ENCODE peak calls at places on chromosomes 6 and 20, in four cellular contexts. V, G, X and J are unnamed samples.

GRCh38 chr20:48457261-48458002 is 370.4 kb downstream of the PREX1 start:
- DNase-seq in V (no peak), G (no peak), X (no peak), J (no peak)

GRCh38 chr6:125940691-125941090 is 15.9 kb upstream of the HINT3 start:
- DNase-seq in X (no peak), V (no peak), G (no peak), J (no peak)

GRCh38 chr20:6081236-6081635 is 27.4 kb upstream of the LRRN4 start:
- DNase-seq in X (no peak), V (no peak), G (no peak), J (no peak)

GRCh38 chr20:34522969-34523871 is 7.0 kb downstream of the DYNLRB1 start:
- DNase-seq in X (peak; percentile 68), G (peak; percentile 33), V (peak; percentile 18), J (peak; percentile 22)

GRCh38 chr6:139249387-139249786 is 42.4 kb downstream of the TXLNB start:
- DNase-seq in G (no peak), V (no peak), X (peak; percentile 45), J (no peak)

GRCh38 chr6:157838718-157839430 is 15.8 kb downstream of the SNX9 start:
- DNase-seq in V (no peak), G (no peak), X (no peak), J (no peak)

GRCh38 chr6:84652356-84653026 is 111.9 kb downstream of the TBX18 start:
- DNase-seq in X (no peak), V (no peak), G (no peak), J (no peak)

GRCh38 chr20:2748551-2749342 is 51.7 kb downstream of the CPXM1 start:
- DNase-seq in G (no peak), V (no peak), X (no peak), J (no peak)

GRCh38 chr6:95266537-95267258 is 310.6 kb upstream of the MANEA start:
- DNase-seq in V (no peak), G (no peak), X (no peak), J (no peak)

GRCh38 chr6:169714178-169714577 is 10.1 kb downstream of the PHF10 start:
- DNase-seq in X (no peak), G (no peak), V (no peak), J (no peak)

GRCh38 chr6:130115036-130115435 is 96.7 kb downstream of the L3MBTL3 start:
- DNase-seq in X (no peak), V (no peak), G (no peak), J (no peak)

GRCh38 chr6:155038104-155038503 is 43.0 kb downstream of the TIAM2 start:
- DNase-seq in G (no peak), V (no peak), X (no peak), J (no peak)

GRCh38 chr6:91376686-91377085 is 789.8 kb upstream of the MAP3K7 start:
- DNase-seq in V (no peak), X (no peak), G (no peak), J (peak; percentile 8)

GRCh38 chr20:20551409-20551808 is 161.0 kb downstream of the RALGAPA2 start:
- DNase-seq in V (no peak), G (no peak), X (no peak), J (no peak)

GRCh38 chr6:15948930-15949900 is 179.7 kb upstream of the MYLIP start:
- DNase-seq in X (peak; percentile 25), V (no peak), G (no peak), J (no peak)

GRCh38 chr6:45184040-45184439 is 144.1 kb upstream of the RUNX2 start:
- DNase-seq in V (no peak), X (no peak), G (no peak), J (no peak)

GRCh38 chr6:33762713-33763112 is 16.0 kb upstream of the IP6K3 start:
- DNase-seq in V (no peak), G (no peak), X (no peak), J (no peak)

GRCh38 chr6:111874030-111874425 is 776 bp upstream of the FYN start:
- DNase-seq in V (peak; percentile 67), X (peak; percentile 33), G (peak; percentile 37), J (peak; percentile 38)

GRCh38 chr20:52983726-52984450 is 11.7 kb downstream of the TSHZ2 start:
- DNase-seq in G (no peak), X (no peak), V (no peak), J (no peak)

GRCh38 chr6:109009761-109010612 is 84.7 kb downstream of the SESN1 start:
- DNase-seq in X (no peak), V (no peak), G (no peak), J (no peak)

GRCh38 chr20:49397525-49397924 is 84.9 kb downstream of the KCNB1 start:
- DNase-seq in G (no peak), V (no peak), X (no peak), J (no peak)

GRCh38 chr6:1481326-1481725 is 92.0 kb downstream of the FOXF2 start:
- DNase-seq in G (no peak), V (no peak), X (no peak), J (no peak)

GRCh38 chr6:81995548-81996289 is 243.2 kb upstream of the TENT5A start:
- DNase-seq in G (no peak), V (no peak), X (no peak), J (no peak)

GRCh38 chr6:130742282-130742681 is 84.9 kb upstream of the SMLR1 start:
- DNase-seq in V (no peak), X (no peak), G (no peak), J (no peak)

GRCh38 chr20:62892348-62893304 is 31.0 kb upstream of the TCFL5 start:
- DNase-seq in X (no peak), G (no peak), V (no peak), J (no peak)